ENCODE peak calls at places on chromosomes 12 and 14, in nine cellular contexts. A, V, X, E, Y, M, K, U and D are unnamed samples.

GRCh38 chr14:56145965-56146364 is 27.8 kb downstream of the PELI2 start:
- DNase-seq in A (no peak), V (no peak), X (no peak), E (peak; percentile 10), Y (no peak), M (peak; percentile 62), K (peak; percentile 77), U (no peak), D (no peak)

GRCh38 chr12:43069768-43070221 is 480.2 kb upstream of the PRICKLE1 start:
- DNase-seq in A (no peak), V (no peak), X (no peak), E (no peak), Y (peak; percentile 52), M (peak; percentile 39), K (peak; percentile 55), U (no peak), D (no peak)

GRCh38 chr12:109680521-109681030 is 33.0 kb upstream of the FAM222A start:
- DNase-seq in A (peak; percentile 17), V (no peak), X (no peak), E (no peak), Y (no peak), M (no peak), K (no peak), U (no peak), D (no peak)

GRCh38 chr12:93325855-93326254 is 51.9 kb upstream of the NUDT4 start:
- DNase-seq in A (no peak), V (no peak), X (no peak), E (no peak), Y (no peak), M (peak; percentile 59), K (peak; percentile 60), U (no peak), D (no peak)

GRCh38 chr14:93926873-93927571 is at the start of gene FAM181A:
- DNase-seq in A (no peak), V (no peak), X (no peak), E (no peak), Y (no peak), M (no peak), K (no peak), U (no peak), D (peak; percentile 24)

GRCh38 chr14:76304536-76305473 is 71.1 kb upstream of the ESRRB start:
- DNase-seq in A (no peak), V (no peak), X (no peak), E (no peak), Y (no peak), M (no peak), K (no peak), U (no peak), D (no peak)

GRCh38 chr14:105168496-105168978 is at the start of gene JAG2:
- DNase-seq in A (peak; percentile 57), V (peak; percentile 78), X (no peak), E (no peak), Y (peak; percentile 54), M (no peak), K (peak; percentile 49), U (no peak), D (peak; percentile 66)

GRCh38 chr12:99529966-99530365 is 117.6 kb upstream of the GARIN6 start:
- DNase-seq in A (no peak), V (no peak), X (no peak), E (no peak), Y (no peak), M (peak; percentile 1), K (no peak), U (no peak), D (no peak)

GRCh38 chr12:11651785-11652184 is 2.3 kb downstream of the ETV6 start:
- DNase-seq in A (peak; percentile 27), V (no peak), X (no peak), E (no peak), Y (no peak), M (peak; percentile 39), K (peak; percentile 38), U (no peak), D (no peak)

GRCh38 chr14:104442107-104442551 is 137.4 kb upstream of the C14orf180 start:
- DNase-seq in A (no peak), V (no peak), X (no peak), E (no peak), Y (no peak), M (no peak), K (no peak), U (no peak), D (no peak)

GRCh38 chr14:64501326-64502171 is 2.1 kb downstream of the ZBTB25 start:
- DNase-seq in A (peak; percentile 68), V (no peak), X (no peak), E (no peak), Y (peak; percentile 61), M (peak; percentile 63), K (peak; percentile 67), U (no peak), D (peak; percentile 51)
- TF ChIP-seq CTCF in A (no peak), V (peak; percentile 24), X (no peak), E (no peak), Y (peak; percentile 15), M (no peak), K (no peak), U (no peak), D (no peak)

DNA sequence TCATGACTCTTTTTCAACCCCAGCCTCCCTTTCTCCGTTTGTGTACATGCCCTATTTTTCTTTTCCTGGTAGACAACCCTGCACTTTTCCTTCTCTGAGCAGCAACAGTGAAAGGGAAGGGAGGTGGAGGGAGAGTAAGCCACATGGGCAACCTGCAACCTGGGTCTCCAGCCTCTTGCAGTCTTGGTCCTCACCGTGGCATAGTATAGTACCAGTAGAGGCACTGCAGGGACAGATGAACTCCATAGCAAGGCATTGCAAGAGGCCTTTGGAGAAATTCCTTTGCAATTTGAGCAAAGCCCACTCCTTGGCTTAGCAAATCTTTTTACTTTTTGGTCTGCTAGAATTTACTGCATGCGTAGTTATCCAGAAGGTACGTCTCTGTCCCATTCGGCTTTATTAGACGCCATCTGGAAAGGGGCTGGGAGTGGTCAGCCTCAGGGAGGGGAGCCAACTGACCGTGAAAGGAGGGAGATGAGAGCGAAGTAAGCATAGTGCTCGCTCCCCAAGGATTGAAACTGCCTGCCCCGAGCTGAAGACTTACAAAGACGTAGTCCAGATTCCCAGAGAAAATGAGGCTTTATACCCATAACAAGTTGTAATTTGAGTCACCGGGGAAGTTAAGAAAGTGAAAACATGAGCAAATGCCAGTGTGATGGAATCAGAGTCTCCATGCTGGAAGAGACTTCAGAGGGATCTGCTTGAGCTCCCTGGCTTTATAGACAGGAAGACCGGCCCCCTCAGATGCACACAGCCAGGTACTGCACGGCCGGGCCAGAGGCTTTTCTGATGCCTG is 331.9 kb downstream of the CACNA1C start:
- DNase-seq in A (no peak), V (no peak), X (no peak), E (peak; percentile 67), Y (no peak), M (peak; percentile 65), K (peak; percentile 84), U (peak; percentile 74), D (no peak)
- TF ChIP-seq CTCF in A (no peak), V (peak; percentile 15), X (no peak), E (peak; percentile 40), Y (no peak), M (peak; percentile 21), K (peak; percentile 16), U (peak; percentile 15), D (no peak)

DNA sequence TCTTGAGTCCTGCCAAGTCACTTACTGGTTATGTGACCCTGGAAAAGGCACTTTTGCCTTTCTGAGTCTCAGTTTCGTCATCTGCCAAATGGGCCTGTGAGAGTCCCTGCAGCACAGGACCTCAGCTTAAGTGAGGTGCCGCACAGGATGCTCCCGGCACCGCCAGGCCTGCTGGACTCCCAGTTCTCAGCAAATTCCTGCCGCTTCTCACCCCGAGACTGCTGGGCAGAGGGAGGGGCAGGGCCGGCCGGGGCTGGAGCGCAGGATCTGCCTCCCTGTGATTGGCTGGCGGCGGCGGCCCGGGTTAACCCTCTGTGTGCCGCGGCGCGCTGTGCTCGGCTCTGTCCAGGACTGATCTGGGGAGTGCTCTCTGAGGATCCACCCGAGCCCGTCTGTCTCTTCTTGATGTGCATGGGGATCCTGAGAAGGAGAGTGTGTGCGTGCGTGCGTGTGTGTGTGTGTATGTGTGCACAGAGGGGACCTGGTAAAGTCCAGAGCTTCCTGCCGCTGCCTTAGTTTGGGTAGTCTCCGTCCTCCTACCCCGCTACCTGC is 8.6 kb downstream of the SETD1B start:
- DNase-seq in A (peak; percentile 83), V (peak; percentile 86), X (no peak), E (no peak), Y (peak; percentile 86), M (peak; percentile 81), K (peak; percentile 87), U (no peak), D (peak; percentile 84)
- TF ChIP-seq CTCF in A (peak; percentile 38), V (no peak), X (no peak), E (no peak), Y (peak; percentile 6), M (no peak), K (no peak), U (no peak), D (peak; percentile 4)

DNA sequence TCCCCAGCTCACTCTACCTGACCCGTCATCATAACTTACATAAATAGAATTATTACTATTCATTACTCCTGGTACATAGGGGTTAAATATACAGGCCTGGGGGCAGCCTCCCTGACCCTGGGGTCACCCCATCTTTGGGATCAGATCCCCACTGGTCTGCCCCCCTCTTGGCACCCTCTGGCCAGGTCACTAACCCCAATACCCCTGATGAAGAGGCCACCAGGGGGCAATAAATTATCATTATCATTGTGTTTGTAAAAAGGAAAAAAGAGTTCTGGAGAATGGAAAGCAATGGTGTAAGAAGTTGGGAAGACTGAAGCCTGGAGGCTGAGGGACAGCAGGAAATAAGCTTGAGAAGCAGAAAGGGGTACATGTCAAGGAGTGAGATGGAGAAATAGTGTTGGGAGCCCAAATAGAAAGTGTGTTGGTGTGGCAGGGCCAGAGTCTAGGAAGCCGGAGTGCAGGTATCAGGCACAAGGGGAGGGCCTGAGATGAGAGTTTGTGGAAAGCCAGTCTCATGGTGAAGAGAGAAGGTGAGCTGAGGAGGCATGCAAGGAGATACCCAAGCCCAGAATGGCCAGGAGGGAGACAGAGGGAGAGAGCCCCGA is 6.1 kb upstream of the AAAS start:
- DNase-seq in A (no peak), V (no peak), X (no peak), E (no peak), Y (no peak), M (peak; percentile 22), K (peak; percentile 49), U (no peak), D (no peak)
- TF ChIP-seq CTCF in A (peak; percentile 16), V (peak; percentile 49), X (peak; percentile 43), E (peak; percentile 35), Y (peak; percentile 30), M (peak; percentile 33), K (peak; percentile 23), U (no peak), D (no peak)

DNA sequence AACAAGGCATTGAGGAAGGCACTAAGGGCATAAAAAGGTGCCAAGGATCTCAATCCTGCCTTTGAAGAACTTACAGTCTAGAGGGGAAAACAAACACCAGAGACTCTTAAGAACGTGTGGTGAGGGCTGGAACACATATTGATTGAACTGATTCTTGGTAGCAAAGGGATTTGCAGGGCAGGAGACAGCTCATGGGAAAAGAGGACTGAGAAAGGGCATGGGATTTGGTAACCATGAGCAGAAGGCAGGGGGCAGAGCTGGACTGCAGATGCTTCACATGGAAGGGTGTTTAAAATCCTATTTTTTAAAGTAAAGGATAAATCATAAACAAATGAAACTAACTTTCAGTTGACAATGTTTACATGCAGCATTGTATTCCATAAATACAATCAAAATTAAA is 203.1 kb downstream of the ITPR2 start:
- DNase-seq in A (no peak), V (no peak), X (no peak), E (no peak), Y (no peak), M (peak; percentile 67), K (peak; percentile 73), U (no peak), D (no peak)
- TF ChIP-seq CTCF in A (peak; percentile 32), V (peak; percentile 44), X (no peak), E (peak; percentile 46), Y (peak; percentile 47), M (peak; percentile 59), K (peak; percentile 37), U (peak; percentile 39), D (no peak)